ENCODE peak calls at places on chromosome 2, in five cellular contexts. One of them, this sample, is unnamed.

GRCh38 chr2:165202230-165202629 is 1.6 kb downstream of the SCN3A start:
- DNase-seq in retinal pigment epithelial cell: no peak
- DNase-seq in cardiac muscle cell: no peak
- DNase-seq in AG04450: no peak
- DNase-seq in kidney epithelial cell: no peak
- DNase-seq in this sample: no peak

GRCh38 chr2:46337208-46337994 is 40.2 kb downstream of the EPAS1 start:
- DNase-seq in retinal pigment epithelial cell: no peak
- DNase-seq in cardiac muscle cell: no peak
- DNase-seq in AG04450: no peak
- DNase-seq in kidney epithelial cell: no peak
- DNase-seq in this sample: no peak

GRCh38 chr2:54725343-54726099 is 2.1 kb downstream of the EML6 start:
- DNase-seq in retinal pigment epithelial cell: no peak
- DNase-seq in cardiac muscle cell: no peak
- DNase-seq in AG04450: no peak
- DNase-seq in kidney epithelial cell: no peak
- DNase-seq in this sample: no peak

GRCh38 chr2:160836755-160837154 is 323.5 kb upstream of the TANK start:
- DNase-seq in retinal pigment epithelial cell: peak
- DNase-seq in cardiac muscle cell: peak
- DNase-seq in AG04450: peak
- DNase-seq in kidney epithelial cell: peak
- DNase-seq in this sample: no peak

GRCh38 chr2:65436825-65437221 is 4.4 kb upstream of the SPRED2 start:
- DNase-seq in retinal pigment epithelial cell: no peak
- DNase-seq in cardiac muscle cell: no peak
- DNase-seq in AG04450: no peak
- DNase-seq in kidney epithelial cell: no peak
- DNase-seq in this sample: peak

GRCh38 chr2:139550873-139551272 is 770.7 kb upstream of the NXPH2 start:
- DNase-seq in retinal pigment epithelial cell: no peak
- DNase-seq in cardiac muscle cell: no peak
- DNase-seq in AG04450: no peak
- DNase-seq in kidney epithelial cell: no peak
- DNase-seq in this sample: no peak

GRCh38 chr2:221999702-222000101 is 299.1 kb downstream of the PAX3 start:
- DNase-seq in retinal pigment epithelial cell: peak
- DNase-seq in cardiac muscle cell: no peak
- DNase-seq in AG04450: peak
- DNase-seq in kidney epithelial cell: peak
- DNase-seq in this sample: no peak

GRCh38 chr2:70709275-70709674 is 58.7 kb downstream of the ADD2 start:
- DNase-seq in retinal pigment epithelial cell: peak
- DNase-seq in cardiac muscle cell: peak
- DNase-seq in AG04450: no peak
- DNase-seq in kidney epithelial cell: no peak
- DNase-seq in this sample: no peak

GRCh38 chr2:27409321-27410073 is at the start of gene PPM1G:
- DNase-seq in retinal pigment epithelial cell: peak
- DNase-seq in cardiac muscle cell: peak
- DNase-seq in AG04450: peak
- DNase-seq in kidney epithelial cell: peak
- DNase-seq in this sample: peak

GRCh38 chr2:102027036-102027702 is 35.4 kb downstream of the IL1R2 start:
- DNase-seq in retinal pigment epithelial cell: no peak
- DNase-seq in cardiac muscle cell: peak
- DNase-seq in AG04450: no peak
- DNase-seq in kidney epithelial cell: peak
- DNase-seq in this sample: no peak

GRCh38 chr2:179125404-179125803 is 75.5 kb upstream of the CCDC141 start:
- DNase-seq in retinal pigment epithelial cell: no peak
- DNase-seq in cardiac muscle cell: no peak
- DNase-seq in AG04450: no peak
- DNase-seq in kidney epithelial cell: no peak
- DNase-seq in this sample: no peak

GRCh38 chr2:171042253-171042969 is 113.4 kb downstream of the GORASP2 start:
- DNase-seq in retinal pigment epithelial cell: no peak
- DNase-seq in cardiac muscle cell: no peak
- DNase-seq in AG04450: no peak
- DNase-seq in kidney epithelial cell: no peak
- DNase-seq in this sample: no peak

GRCh38 chr2:171034315-171034714 is 105.3 kb downstream of the GORASP2 start:
- DNase-seq in retinal pigment epithelial cell: no peak
- DNase-seq in cardiac muscle cell: no peak
- DNase-seq in AG04450: no peak
- DNase-seq in kidney epithelial cell: no peak
- DNase-seq in this sample: no peak

DNA sequence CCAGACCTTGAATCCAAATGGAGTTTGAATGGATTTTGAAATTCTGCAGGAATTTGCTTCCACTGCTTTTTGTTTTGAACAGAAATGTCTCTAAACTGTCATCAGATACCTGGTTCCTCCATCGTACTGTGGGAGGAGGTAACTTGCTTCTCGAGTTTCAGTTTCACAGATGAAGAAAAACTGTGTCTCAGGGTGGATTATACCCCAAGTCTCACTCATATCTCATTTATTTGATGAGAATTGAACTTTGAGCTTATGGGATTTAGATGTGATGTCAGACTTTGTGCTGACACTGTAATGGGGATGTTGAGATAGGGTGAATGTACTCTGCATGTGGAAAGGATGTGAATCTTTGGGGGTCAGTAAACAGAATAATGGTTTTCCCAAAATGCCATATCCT is 107.5 kb downstream of the GORASP2 start:
- DNase-seq in retinal pigment epithelial cell: no peak
- DNase-seq in cardiac muscle cell: no peak
- DNase-seq in AG04450: no peak
- DNase-seq in kidney epithelial cell: no peak
- DNase-seq in this sample: no peak
- H3K4me3 ChIP-seq in retinal pigment epithelial cell: no peak
- H3K4me3 ChIP-seq in cardiac muscle cell: no peak
- H3K4me3 ChIP-seq in AG04450: no peak
- H3K4me3 ChIP-seq in kidney epithelial cell: no peak
- H3K4me3 ChIP-seq in this sample: no peak

DNA sequence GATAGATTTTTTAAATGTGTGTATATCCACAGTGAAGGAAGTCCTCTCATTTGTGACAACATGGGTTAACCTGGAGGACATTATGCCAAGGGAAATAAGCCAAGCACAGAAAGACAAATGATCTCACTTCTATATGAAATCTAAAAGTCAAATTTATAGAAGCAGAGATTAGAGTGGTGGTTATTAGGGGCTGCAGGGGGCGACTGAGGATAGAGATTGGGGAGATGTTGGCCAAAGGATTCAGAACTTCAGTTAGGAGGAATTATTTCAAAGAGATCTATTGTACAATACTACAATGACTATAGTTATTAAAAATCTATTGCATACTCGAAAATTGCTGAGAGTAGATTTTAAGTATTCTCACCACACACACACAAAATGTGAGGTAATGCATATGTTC is 252.4 kb upstream of the SLC39A10 start:
- DNase-seq in retinal pigment epithelial cell: no peak
- DNase-seq in cardiac muscle cell: peak
- DNase-seq in AG04450: no peak
- DNase-seq in kidney epithelial cell: no peak
- DNase-seq in this sample: no peak
- TF ChIP-seq CTCF in retinal pigment epithelial cell: no peak
- TF ChIP-seq CTCF in cardiac muscle cell: peak
- TF ChIP-seq CTCF in AG04450: peak
- TF ChIP-seq CTCF in kidney epithelial cell: no peak
- TF ChIP-seq CTCF in this sample: no peak

DNA sequence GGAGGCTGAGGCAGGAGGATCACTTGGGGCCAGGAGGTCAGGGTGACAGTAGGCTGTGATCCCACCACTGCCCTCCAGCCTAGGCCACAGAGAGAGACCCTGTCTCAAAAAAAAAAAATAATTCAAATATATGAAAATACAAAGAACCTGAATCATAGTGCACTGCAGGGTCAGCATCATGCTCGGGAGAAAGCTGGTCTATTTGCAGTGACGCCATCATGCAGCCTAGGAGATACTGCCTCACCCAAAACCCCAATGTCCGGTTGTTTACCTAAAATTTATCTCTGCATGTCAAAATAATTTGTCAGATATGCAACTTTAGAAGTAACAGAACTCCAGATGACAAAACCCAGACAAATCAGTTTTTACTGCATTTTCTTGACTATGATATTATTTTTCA is 61.5 kb upstream of the ALKAL2 start:
- DNase-seq in retinal pigment epithelial cell: no peak
- DNase-seq in cardiac muscle cell: no peak
- DNase-seq in AG04450: no peak
- DNase-seq in kidney epithelial cell: no peak
- DNase-seq in this sample: no peak
- H3K4me3 ChIP-seq in retinal pigment epithelial cell: no peak
- H3K4me3 ChIP-seq in cardiac muscle cell: no peak
- H3K4me3 ChIP-seq in AG04450: no peak
- H3K4me3 ChIP-seq in kidney epithelial cell: no peak
- H3K4me3 ChIP-seq in this sample: no peak

DNA sequence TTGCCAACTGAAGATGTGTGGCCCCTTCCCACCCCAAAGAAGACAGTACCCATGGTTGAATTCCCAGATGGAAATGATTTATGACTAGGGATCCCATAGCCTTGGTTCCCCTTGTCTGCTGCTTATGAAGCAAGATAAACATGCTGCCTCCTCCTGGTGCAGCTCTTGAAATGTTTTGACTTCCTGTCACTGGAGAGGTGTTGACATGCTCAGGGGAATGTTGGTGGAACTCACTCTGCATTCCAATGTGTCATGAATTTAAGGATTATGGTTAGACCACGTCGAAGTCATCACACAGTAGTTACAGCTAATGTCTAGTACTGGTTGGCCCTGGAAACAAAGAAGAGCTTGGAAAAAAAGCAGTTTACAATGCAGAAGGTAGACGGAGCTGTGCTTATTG is 69.0 kb upstream of the FAM110C start:
- DNase-seq in retinal pigment epithelial cell: no peak
- DNase-seq in cardiac muscle cell: no peak
- DNase-seq in AG04450: no peak
- DNase-seq in kidney epithelial cell: peak
- DNase-seq in this sample: no peak
- TF ChIP-seq CTCF in retinal pigment epithelial cell: no peak
- TF ChIP-seq CTCF in cardiac muscle cell: no peak
- TF ChIP-seq CTCF in AG04450: no peak
- TF ChIP-seq CTCF in kidney epithelial cell: peak
- TF ChIP-seq CTCF in this sample: no peak

GRCh38 chr2:30346475-30347169 is 100.4 kb upstream of the LCLAT1 start:
- DNase-seq in retinal pigment epithelial cell: no peak
- DNase-seq in cardiac muscle cell: peak
- DNase-seq in AG04450: no peak
- DNase-seq in kidney epithelial cell: no peak
- DNase-seq in this sample: no peak
- H3K4me3 ChIP-seq in retinal pigment epithelial cell: no peak
- H3K4me3 ChIP-seq in cardiac muscle cell: no peak
- H3K4me3 ChIP-seq in AG04450: no peak
- H3K4me3 ChIP-seq in kidney epithelial cell: no peak
- H3K4me3 ChIP-seq in this sample: no peak

DNA sequence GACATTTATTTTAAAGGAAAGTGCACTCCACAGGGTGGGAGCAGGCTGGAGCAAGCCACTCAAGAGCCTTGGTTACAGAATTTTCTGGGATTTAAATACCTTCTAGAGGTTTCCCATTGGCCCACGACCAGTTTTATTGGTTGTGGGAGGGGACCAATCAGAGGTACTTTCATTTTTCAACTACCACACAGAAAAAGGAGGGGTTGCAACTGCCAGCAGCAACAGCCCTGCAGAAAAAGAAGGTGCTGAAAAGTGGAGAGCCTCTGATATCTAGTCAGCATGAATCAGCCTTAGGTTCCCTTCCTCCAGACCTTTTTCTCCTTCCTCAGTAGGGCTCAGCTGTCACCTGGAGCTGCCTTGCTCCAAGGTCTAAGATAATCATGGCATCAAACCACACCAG is 38.7 kb upstream of the SIX3 start:
- DNase-seq in retinal pigment epithelial cell: no peak
- DNase-seq in cardiac muscle cell: no peak
- DNase-seq in AG04450: no peak
- DNase-seq in kidney epithelial cell: no peak
- DNase-seq in this sample: no peak
- TF ChIP-seq CTCF in retinal pigment epithelial cell: no peak
- TF ChIP-seq CTCF in cardiac muscle cell: no peak
- TF ChIP-seq CTCF in AG04450: no peak
- TF ChIP-seq CTCF in kidney epithelial cell: no peak
- TF ChIP-seq CTCF in this sample: no peak

DNA sequence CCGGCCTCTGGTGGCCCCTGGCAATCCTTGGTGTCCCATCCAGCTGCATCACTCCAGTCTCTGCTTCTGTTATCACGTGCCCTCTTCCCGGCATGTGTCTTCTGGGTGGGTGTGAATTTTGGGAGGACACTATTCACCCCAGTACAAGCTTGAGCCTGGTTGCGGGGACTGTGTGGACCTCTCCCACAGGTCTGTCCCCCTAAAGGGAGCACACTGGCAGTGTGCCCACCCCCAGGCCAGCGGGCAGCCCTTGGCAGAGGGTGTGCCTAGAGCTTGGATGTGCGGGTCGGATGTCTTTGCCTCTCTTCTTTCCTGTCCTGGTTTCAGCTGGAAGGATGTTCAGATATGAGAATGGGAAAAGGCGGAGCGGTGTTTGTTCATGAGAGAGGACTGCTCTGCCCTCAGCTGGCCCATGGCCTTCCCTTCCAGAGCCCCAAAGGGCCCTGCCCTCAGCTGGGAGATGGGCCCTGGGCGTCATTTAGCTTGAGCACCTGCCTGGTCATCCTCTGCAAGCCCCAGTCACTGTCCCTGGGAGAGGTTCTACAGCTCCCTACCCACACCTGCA is 73.2 kb downstream of the AGAP1 start:
- DNase-seq in retinal pigment epithelial cell: no peak
- DNase-seq in cardiac muscle cell: no peak
- DNase-seq in AG04450: no peak
- DNase-seq in kidney epithelial cell: no peak
- DNase-seq in this sample: no peak
- H3K4me3 ChIP-seq in retinal pigment epithelial cell: no peak
- H3K4me3 ChIP-seq in cardiac muscle cell: no peak
- H3K4me3 ChIP-seq in AG04450: no peak
- H3K4me3 ChIP-seq in kidney epithelial cell: no peak
- H3K4me3 ChIP-seq in this sample: no peak

This sample was measured in GM12865.